ENCODE peak calls at places on chromosomes 3 and 15, in nine cellular contexts. W is BJ, J is transverse colon, T is lower lobe of right lung, F is right cardiac atrium, M is body of pancreas, G is AG09309, B is tibial artery, Q is OCI-LY7. D is an unnamed sample.

GRCh38 chr3:40780801-40781406 is 256.1 kb downstream of the ZNF621 start:
- DNase-seq in W (peak; percentile 2), J (no peak), T (no peak), F (peak; percentile 67), M (peak; percentile 48), G (no peak), B (peak; percentile 61), Q (no peak), D (no peak)

GRCh38 chr3:175224051-175224450 is 364.9 kb downstream of the NAALADL2 start:
- DNase-seq in W (no peak), J (no peak), T (no peak), F (peak; percentile 22), M (peak; percentile 22), G (no peak), B (no peak), Q (no peak), D (no peak)

GRCh38 chr3:100246999-100247398 is 13.8 kb upstream of the TBC1D23 start:
- DNase-seq in W (no peak), J (no peak), T (no peak), F (no peak), M (no peak), G (no peak), B (no peak), Q (no peak), D (no peak)

GRCh38 chr3:138950006-138950644 is 3.1 kb downstream of the FOXL2NB start:
- DNase-seq in W (no peak), J (no peak), T (no peak), F (no peak), M (peak; percentile 42), G (no peak), B (no peak), Q (no peak), D (no peak)

GRCh38 chr15:81303241-81304225 is 20.4 kb downstream of the STARD5 start:
- DNase-seq in W (no peak), J (no peak), T (no peak), F (no peak), M (no peak), G (no peak), B (no peak), Q (no peak), D (peak; percentile 58)

GRCh38 chr15:96341465-96342142 is 11.1 kb downstream of the NR2F2 start:
- DNase-seq in W (no peak), J (no peak), T (peak; percentile 39), F (no peak), M (peak; percentile 10), G (no peak), B (peak; percentile 23), Q (no peak), D (no peak)

GRCh38 chr15:70243686-70244540 is 146.2 kb upstream of the TLE3 start:
- DNase-seq in W (no peak), J (no peak), T (no peak), F (no peak), M (no peak), G (no peak), B (no peak), Q (no peak), D (peak; percentile 30)

GRCh38 chr15:52785672-52786406 is 4.3 kb downstream of the ONECUT1 start:
- DNase-seq in W (no peak), J (no peak), T (no peak), F (no peak), M (peak; percentile 74), G (no peak), B (no peak), Q (no peak), D (no peak)

GRCh38 chr15:46892621-46893160 is 824.6 kb upstream of the SEMA6D start:
- DNase-seq in W (no peak), J (no peak), T (no peak), F (no peak), M (no peak), G (no peak), B (no peak), Q (no peak), D (no peak)

GRCh38 chr3:112775011-112775742 is 71.5 kb downstream of the CD200R1L start:
- DNase-seq in W (peak; percentile 50), J (no peak), T (no peak), F (peak; percentile 47), M (no peak), G (no peak), B (no peak), Q (no peak), D (no peak)

GRCh38 chr15:72197045-72197459 is 535 bp downstream of the GRAMD2A start:
- DNase-seq in W (no peak), J (no peak), T (no peak), F (no peak), M (no peak), G (no peak), B (no peak), Q (no peak), D (no peak)

GRCh38 chr3:43248194-43248593 is 38.1 kb upstream of the SNRK start:
- DNase-seq in W (peak; percentile 66), J (no peak), T (no peak), F (no peak), M (no peak), G (peak; percentile 45), B (no peak), Q (no peak), D (no peak)

GRCh38 chr3:110533089-110533488 is 538.5 kb upstream of the NECTIN3 start:
- DNase-seq in W (no peak), J (no peak), T (no peak), F (no peak), M (peak; percentile 52), G (peak; percentile 40), B (no peak), Q (no peak), D (no peak)

GRCh38 chr3:62625278-62625677 is 249.9 kb downstream of the CADPS start:
- DNase-seq in W (no peak), J (no peak), T (no peak), F (no peak), M (no peak), G (no peak), B (no peak), Q (no peak), D (no peak)

GRCh38 chr3:101036213-101036618 is 43.0 kb upstream of the ABI3BP start:
- DNase-seq in W (peak; percentile 93), J (no peak), T (no peak), F (peak; percentile 12), M (peak; percentile 42), G (peak; percentile 95), B (no peak), Q (no peak), D (no peak)

GRCh38 chr15:90099868-90100854 is 2.1 kb downstream of the IDH2 start:
- DNase-seq in W (peak; percentile 71), J (peak; percentile 64), T (no peak), F (peak; percentile 63), M (peak; percentile 88), G (peak; percentile 84), B (peak; percentile 69), Q (peak; percentile 45), D (no peak)
- H3K4me3 ChIP-seq in W (no peak overlapping the region), J (no peak overlapping the region), T (peak overlapping the region; percentile 84), F (no peak overlapping the region), M (no peak overlapping the region), G (peak overlapping the region; percentile 68), B (peak overlapping the region; percentile 90), Q (peak overlapping the region; percentile 89), D (no peak overlapping the region)

GRCh38 chr15:31086344-31086743 is 15.2 kb downstream of the TRPM1 start:
- DNase-seq in W (no peak), J (no peak), T (no peak), F (no peak), M (no peak), G (no peak), B (no peak), Q (no peak), D (no peak)
- H3K4me3 ChIP-seq in W (no peak overlapping the region), J (no peak overlapping the region), T (no peak overlapping the region), F (no peak overlapping the region), M (no peak overlapping the region), G (no peak overlapping the region), B (no peak overlapping the region), Q (no peak overlapping the region), D (no peak overlapping the region)

GRCh38 chr3:49413338-49413734 is 1.1 kb downstream of the TCTA start:
- DNase-seq in W (no peak), J (no peak), T (no peak), F (no peak), M (no peak), G (no peak), B (no peak), Q (no peak), D (no peak)

GRCh38 chr3:49415931-49416601 is 3.8 kb downstream of the TCTA start:
- DNase-seq in W (no peak), J (peak; percentile 42), T (no peak), F (no peak), M (no peak), G (no peak), B (no peak), Q (peak; percentile 89), D (no peak)

GRCh38 chr3:49417516-49418120 is 4.7 kb downstream of the AMT start:
- DNase-seq in W (no peak), J (no peak), T (no peak), F (no peak), M (no peak), G (no peak), B (no peak), Q (no peak), D (no peak)

GRCh38 chr3:49414753-49415152 is 2.5 kb downstream of the TCTA start:
- DNase-seq in W (no peak), J (no peak), T (no peak), F (no peak), M (no peak), G (no peak), B (no peak), Q (no peak), D (no peak)

GRCh38 chr3:49416867-49417266 is 4.6 kb downstream of the TCTA start:
- DNase-seq in W (no peak), J (no peak), T (no peak), F (no peak), M (no peak), G (no peak), B (no peak), Q (no peak), D (no peak)
- H3K4me3 ChIP-seq in W (no peak overlapping the region), J (no peak overlapping the region), T (no peak overlapping the region), F (no peak overlapping the region), M (no peak overlapping the region), G (no peak overlapping the region), B (no peak overlapping the region), Q (peak overlapping the region; percentile 39), D (no peak overlapping the region)

GRCh38 chr3:126422571-126423091 is 27.9 kb downstream of the CFAP100 start:
- DNase-seq in W (no peak), J (no peak), T (peak; percentile 35), F (no peak), M (no peak), G (no peak), B (no peak), Q (no peak), D (no peak)
- H3K4me3 ChIP-seq in W (no peak overlapping the region), J (no peak overlapping the region), T (no peak overlapping the region), F (no peak overlapping the region), M (no peak overlapping the region), G (no peak overlapping the region), B (no peak overlapping the region), Q (no peak overlapping the region), D (no peak overlapping the region)

D was measured in LNCaP clone FGC.